ENCODE peak calls at places on chromosomes 16 and 17, in eight cellular contexts. V is substantia nigra; O is CD8-positive, alpha-beta memory T cell; I is NCI-H2171 treated with DMSO at 0.1 percent for 48 hours; U is brain microvascular endothelial cell; J is cardiac fibroblast; D is A172; G is activated CD8-positive, alpha-beta memory T cell treated with anti-CD3 and anti-CD28 coated beads, Interleukin-2, amount 50 U/mL, for 48 hours. B is an unnamed sample.

GRCh38 chr16:11155284-11155806 is 100.7 kb downstream of the SOCS1 start:
- DNase-seq in V (no peak), O (no peak), I (no peak), U (peak; percentile 67), J (peak; percentile 82), D (peak; percentile 73), G (no peak), B (no peak)

GRCh38 chr16:4207683-4208528 is 34.0 kb downstream of the SRL start:
- DNase-seq in V (no peak), O (no peak), I (no peak), U (no peak), J (no peak), D (no peak), G (no peak), B (no peak)

GRCh38 chr16:3355589-3355988 is at the start of gene OR2C1:
- DNase-seq in V (no peak), O (no peak), I (no peak), U (no peak), J (no peak), D (no peak), G (no peak), B (no peak)

GRCh38 chr16:2799205-2799851 is 1.1 kb downstream of the PRSS41 start:
- DNase-seq in V (no peak), O (no peak), I (no peak), U (no peak), J (no peak), D (no peak), G (no peak), B (no peak)

GRCh38 chr17:66661857-66662256 is 173.1 kb upstream of the CACNG5 start:
- DNase-seq in V (no peak), O (no peak), I (no peak), U (no peak), J (no peak), D (no peak), G (no peak), B (no peak)

GRCh38 chr16:20868890-20869289 is 31.3 kb downstream of the DCUN1D3 start:
- DNase-seq in V (peak; percentile 72), O (no peak), I (no peak), U (no peak), J (peak; percentile 57), D (peak; percentile 60), G (no peak), B (no peak)

GRCh38 chr16:24036614-24037013 is 200.8 kb downstream of the PRKCB start:
- DNase-seq in V (peak; percentile 16), O (no peak), I (peak; percentile 54), U (peak; percentile 38), J (peak; percentile 63), D (peak; percentile 52), G (peak; percentile 56), B (no peak)

GRCh38 chr17:61793565-61793964 is 69.8 kb downstream of the BRIP1 start:
- DNase-seq in V (no peak), O (no peak), I (no peak), U (no peak), J (no peak), D (no peak), G (no peak), B (no peak)

GRCh38 chr17:44940321-44940720 is 7.3 kb downstream of the KIF18B start:
- DNase-seq in V (no peak), O (no peak), I (no peak), U (no peak), J (peak; percentile 48), D (peak; percentile 63), G (no peak), B (no peak)

GRCh38 chr17:41483991-41484826 is 3.3 kb upstream of the KRT35 start:
- DNase-seq in V (no peak), O (no peak), I (no peak), U (no peak), J (no peak), D (peak; percentile 85), G (no peak), B (no peak)

GRCh38 chr16:25874196-25874595 is 182.4 kb downstream of the HS3ST4 start:
- DNase-seq in V (no peak), O (no peak), I (no peak), U (no peak), J (no peak), D (no peak), G (no peak), B (no peak)

GRCh38 chr17:2083613-2084128 is 28.8 kb downstream of the HIC1 start:
- DNase-seq in V (peak; percentile 31), O (no peak), I (no peak), U (no peak), J (no peak), D (no peak), G (no peak), B (no peak)

GRCh38 chr17:70767102-70767701 is 597.9 kb downstream of the KCNJ2 start:
- DNase-seq in V (no peak), O (no peak), I (peak; percentile 63), U (peak; percentile 9), J (peak; percentile 70), D (peak; percentile 40), G (no peak), B (no peak)

GRCh38 chr17:27630607-27631408 is at the start of gene LGALS9:
- DNase-seq in V (peak; percentile 32), O (peak; percentile 12), I (no peak), U (peak; percentile 32), J (peak; percentile 58), D (peak; percentile 11), G (no peak), B (peak; percentile 54)

GRCh38 chr17:45828171-45829133 is 16.2 kb upstream of the SPPL2C start:
- DNase-seq in V (no peak), O (no peak), I (no peak), U (no peak), J (no peak), D (peak; percentile 93), G (no peak), B (no peak)

B was measured in CD4-positive, alpha-beta memory T cell.